ENCODE peak calls at places on chromosomes 4 and X, in seven cellular contexts. G is mucosa of gallbladder; Z is activated effector memory CD4-positive, alpha-beta T cell treated with anti-CD3 and anti-CD28 coated beads, Interleukin-2, amount 50 U/mL, for 16 hours; T is GM19239; B is activated CD4-positive, alpha-beta T cell treated with anti-CD3 and anti-CD28 coated beads, Interleukin-2, amount 10 ng/mL, durations not matched to agents 7 days and 5 days; U is endothelial cell of umbilical vein; F is tibial nerve. S is an unnamed sample.

GRCh38 chr4:108861339-108861738 is 98.5 kb upstream of the ETNPPL start:
- DNase-seq in G (no peak), Z (no peak), T (no peak), B (peak; percentile 9), U (peak; percentile 26), F (no peak), S (peak; percentile 9)

GRCh38 chrX:41276661-41277506 is 57.1 kb upstream of the DDX3X start:
- DNase-seq in G (no peak), Z (no peak), T (no peak), B (no peak), U (no peak), F (no peak), S (no peak)

GRCh38 chrX:107675823-107676555 is 47.7 kb downstream of the PRPS1 start:
- DNase-seq in G (no peak), Z (peak; percentile 66), T (no peak), B (peak; percentile 11), U (no peak), F (no peak), S (peak; percentile 42)

GRCh38 chr4:152968806-152969394 is 32.8 kb downstream of the FHDC1 start:
- DNase-seq in G (no peak), Z (no peak), T (no peak), B (no peak), U (no peak), F (no peak), S (no peak)

GRCh38 chrX:155888139-155888538 is 7.0 kb downstream of the VAMP7 start:
- DNase-seq in G (no peak), Z (no peak), T (no peak), B (no peak), U (peak; percentile 54), F (no peak), S (no peak)

GRCh38 chrX:73182502-73183114 is 32.0 kb downstream of the NAP1L2 start:
- DNase-seq in G (no peak), Z (no peak), T (no peak), B (no peak), U (no peak), F (no peak), S (no peak)

GRCh38 chrX:23435108-23435507 is 100.5 kb downstream of the PTCHD1 start:
- DNase-seq in G (no peak), Z (no peak), T (no peak), B (no peak), U (no peak), F (no peak), S (peak; percentile 11)

GRCh38 chr4:44448548-44449443 is at the start of gene KCTD8:
- DNase-seq in G (peak; percentile 85), Z (peak; percentile 78), T (peak; percentile 75), B (peak; percentile 63), U (peak; percentile 78), F (peak; percentile 72), S (peak; percentile 52)

GRCh38 chrX:96436105-96436504 is 248.5 kb upstream of the DIAPH2 start:
- DNase-seq in G (no peak), Z (no peak), T (no peak), B (no peak), U (peak; percentile 85), F (no peak), S (no peak)

GRCh38 chr4:74237425-74237966 is 70.8 kb upstream of the EPGN start:
- DNase-seq in G (no peak), Z (no peak), T (no peak), B (no peak), U (no peak), F (no peak), S (no peak)

GRCh38 chr4:173834151-173834550 is 304.1 kb upstream of the HAND2 start:
- DNase-seq in G (no peak), Z (no peak), T (no peak), B (no peak), U (no peak), F (no peak), S (no peak)

GRCh38 chrX:150161092-150161672 is 201.9 kb upstream of the MAMLD1 start:
- DNase-seq in G (no peak), Z (no peak), T (no peak), B (no peak), U (no peak), F (no peak), S (no peak)

GRCh38 chr4:3179126-3179706 is 69.7 kb upstream of the MSANTD1 start:
- DNase-seq in G (no peak), Z (no peak), T (no peak), B (no peak), U (no peak), F (no peak), S (no peak)

S was measured in small intestine.